ENCODE peak calls at places on chromosomes 13 and 19, in nine cellular contexts. M is adrenal gland, D is IMR-90, J is spleen, W is A549, T is gastrocnemius medialis, C is Peyer's patch, I is NB4, F is HCT116. L is an unnamed sample.
A peak's percentile ranks its signal among the peaks of the same experiment; 100 is the strongest.

GRCh38 chr19:47511128-47511517 is 3.7 kb downstream of the NAPA start:
- DNase-seq in M (peak; percentile 93), D (no peak), J (no peak), W (no peak), T (peak; percentile 65), C (no peak), I (no peak), F (no peak), L (no peak)

GRCh38 chr19:31596751-31597150 is 247.5 kb upstream of the TSHZ3 start:
- DNase-seq in M (no peak), D (no peak), J (no peak), W (no peak), T (no peak), C (no peak), I (no peak), F (no peak), L (no peak)

GRCh38 chr13:21231426-21231945 is 55.0 kb downstream of the MRPL57 start:
- DNase-seq in M (no peak), D (no peak), J (no peak), W (no peak), T (no peak), C (no peak), I (no peak), F (no peak), L (no peak)

GRCh38 chr13:112971288-112971643 is 2.3 kb downstream of the MCF2L start:
- DNase-seq in M (no peak), D (no peak), J (peak; percentile 46), W (no peak), T (no peak), C (peak; percentile 33), I (no peak), F (no peak), L (no peak)

GRCh38 chr19:43483281-43483680 is 17.9 kb upstream of the LYPD3 start:
- DNase-seq in M (no peak), D (no peak), J (no peak), W (no peak), T (no peak), C (no peak), I (no peak), F (no peak), L (no peak)

GRCh38 chr19:30719189-30719990 is 347.2 kb downstream of the ZNF536 start:
- DNase-seq in M (peak; percentile 83), D (no peak), J (peak; percentile 83), W (peak; percentile 33), T (peak; percentile 37), C (peak; percentile 69), I (no peak), F (no peak), L (peak; percentile 38)

GRCh38 chr19:50759886-50760285 is 10.4 kb upstream of the GPR32 start:
- DNase-seq in M (no peak), D (peak; percentile 32), J (no peak), W (peak; percentile 72), T (no peak), C (no peak), I (peak; percentile 64), F (peak; percentile 69), L (no peak)

GRCh38 chr13:106471957-106472543 is 63.4 kb downstream of the EFNB2 start:
- DNase-seq in M (peak; percentile 56), D (peak; percentile 91), J (no peak), W (peak; percentile 59), T (no peak), C (peak; percentile 75), I (no peak), F (peak; percentile 95), L (peak; percentile 99)

GRCh38 chr19:55692681-55693081 is 17.7 kb downstream of the EPN1 start:
- DNase-seq in M (no peak), D (no peak), J (peak; percentile 51), W (no peak), T (no peak), C (peak; percentile 43), I (no peak), F (no peak), L (no peak)

GRCh38 chr13:40026741-40027140 is 371.3 kb downstream of the COG6 start:
- DNase-seq in M (no peak), D (no peak), J (no peak), W (no peak), T (no peak), C (no peak), I (no peak), F (no peak), L (no peak)

GRCh38 chr13:99749627-99750026 is 221.9 kb downstream of the ZIC5 start:
- DNase-seq in M (no peak), D (no peak), J (no peak), W (no peak), T (no peak), C (no peak), I (no peak), F (no peak), L (no peak)

GRCh38 chr19:38388310-38389100 is at the start of gene SPRED3:
- DNase-seq in M (peak; percentile 39), D (peak; percentile 66), J (no peak), W (peak; percentile 78), T (no peak), C (peak; percentile 54), I (no peak), F (no peak), L (peak; percentile 82)

GRCh38 chr19:7888145-7888825 is at the start of gene LRRC8E:
- DNase-seq in M (peak; percentile 80), D (peak; percentile 55), J (no peak), W (peak; percentile 50), T (no peak), C (peak; percentile 86), I (peak; percentile 52), F (no peak), L (peak; percentile 74)

GRCh38 chr13:52838433-52839107 is 9.9 kb downstream of the PCDH8 start:
- DNase-seq in M (no peak), D (no peak), J (no peak), W (no peak), T (no peak), C (no peak), I (no peak), F (no peak), L (no peak)

GRCh38 chr19:3365447-3366103 is 808 bp upstream of the NFIC start:
- DNase-seq in M (peak; percentile 80), D (peak; percentile 66), J (peak; percentile 84), W (peak; percentile 79), T (peak; percentile 80), C (no peak), I (peak; percentile 67), F (peak; percentile 40), L (peak; percentile 73)

GRCh38 chr19:12833747-12834417 is 497 bp downstream of the RTBDN start:
- DNase-seq in M (peak; percentile 18), D (no peak), J (no peak), W (no peak), T (no peak), C (no peak), I (peak; percentile 44), F (no peak), L (no peak)

GRCh38 chr13:51015973-51016372 is 95.1 kb downstream of the C13orf42 start:
- DNase-seq in M (no peak), D (no peak), J (no peak), W (no peak), T (no peak), C (no peak), I (no peak), F (no peak), L (no peak)

GRCh38 chr19:42098781-42099180 is 22.8 kb downstream of the ZNF574 start:
- DNase-seq in M (no peak), D (no peak), J (no peak), W (no peak), T (no peak), C (no peak), I (no peak), F (no peak), L (no peak)

GRCh38 chr19:50357178-50358100 is 8.0 kb downstream of the NAPSA start:
- DNase-seq in M (peak; percentile 70), D (peak; percentile 41), J (peak; percentile 96), W (peak; percentile 82), T (peak; percentile 68), C (peak; percentile 82), I (peak; percentile 50), F (no peak), L (peak; percentile 55)

GRCh38 chr13:98060282-98060681 is 82.6 kb upstream of the FARP1 start:
- DNase-seq in M (no peak), D (no peak), J (no peak), W (no peak), T (no peak), C (no peak), I (no peak), F (no peak), L (no peak)

GRCh38 chr13:36135876-36136275 is 4.7 kb upstream of the DCLK1 start:
- DNase-seq in M (no peak), D (no peak), J (no peak), W (no peak), T (no peak), C (no peak), I (no peak), F (no peak), L (no peak)

GRCh38 chr13:106311004-106311403 is 224.5 kb downstream of the EFNB2 start:
- DNase-seq in M (no peak), D (no peak), J (no peak), W (no peak), T (no peak), C (no peak), I (no peak), F (no peak), L (no peak)

GRCh38 chr19:35899547-35900214 is 659 bp downstream of the NFKBID start:
- DNase-seq in M (peak; percentile 86), D (peak; percentile 81), J (peak; percentile 97), W (peak; percentile 93), T (peak; percentile 66), C (peak; percentile 90), I (peak; percentile 81), F (peak; percentile 72), L (peak; percentile 94)
- TF ChIP-seq POLR2A in M (no peak), D (no peak), J (no peak), W (peak; percentile 77), T (peak; percentile 38), C (peak; percentile 54), I (peak; percentile 37), F (no peak), L (peak; percentile 64)

DNA sequence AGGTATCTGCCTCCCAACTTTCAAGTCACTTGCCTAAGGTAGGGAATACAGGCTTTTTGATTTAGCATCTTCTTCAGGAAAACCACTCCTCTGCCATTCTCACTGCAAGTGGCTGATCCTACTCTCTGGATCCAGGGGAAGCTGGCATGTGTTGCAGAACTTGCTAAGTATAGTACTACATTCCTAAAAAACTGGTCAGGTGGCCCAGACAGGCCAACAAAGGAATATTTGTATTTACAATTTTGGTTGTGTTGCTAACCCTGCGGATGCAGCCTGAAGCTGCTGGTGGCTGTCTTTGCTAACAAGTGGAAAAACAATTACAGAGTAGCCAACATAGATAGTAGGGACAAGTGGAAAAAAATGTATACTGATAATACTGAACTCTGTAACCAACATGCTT is 222.5 kb upstream of the STARD13 start:
- DNase-seq in M (no peak), D (no peak), J (no peak), W (no peak), T (no peak), C (no peak), I (no peak), F (no peak), L (no peak)
- TF ChIP-seq POLR2A in M (no peak), D (no peak), J (no peak), W (no peak), T (no peak), C (no peak), I (no peak), F (no peak), L (no peak)

GRCh38 chr13:61884830-61885229 is 469.2 kb upstream of the PCDH20 start:
- DNase-seq in M (no peak), D (no peak), J (no peak), W (no peak), T (no peak), C (no peak), I (no peak), F (no peak), L (no peak)
- TF ChIP-seq POLR2A in M (no peak), D (no peak), J (no peak), W (no peak), T (no peak), C (no peak), I (no peak), F (no peak), L (no peak)

GRCh38 chr13:46968450-46968849 is 71.6 kb upstream of the HTR2A start:
- DNase-seq in M (no peak), D (no peak), J (no peak), W (no peak), T (no peak), C (no peak), I (no peak), F (no peak), L (no peak)
- TF ChIP-seq POLR2A in M (no peak), D (no peak), J (no peak), W (no peak), T (no peak), C (no peak), I (no peak), F (no peak), L (no peak)

L was measured in H54.